ENCODE peak calls at places on chromosomes 13 and 19, in ten cellular contexts. V, L, X, N, G, F, I, B, U and C are unnamed samples.
A peak's percentile ranks its signal among the peaks of the same experiment; 100 is the strongest.

GRCh38 chr19:36245210-36246005 is 30.5 kb downstream of the ZNF146 start:
- DNase-seq in V (no peak), F (no peak), I (no peak), U (peak; percentile 44), L (no peak), N (no peak), G (no peak), X (no peak), B (no peak), C (no peak)

GRCh38 chr19:33498391-33499000 is 23.1 kb downstream of the PEPD start:
- DNase-seq in B (peak; percentile 42), U (no peak), V (no peak), I (no peak), X (peak; percentile 59), F (no peak), G (no peak), N (no peak), L (no peak), C (no peak)

GRCh38 chr13:106521101-106521799 is 14.2 kb downstream of the EFNB2 start:
- DNase-seq in F (no peak), X (no peak), G (no peak), I (no peak), U (no peak), L (no peak), B (no peak), V (no peak), N (peak; percentile 75), C (no peak)

GRCh38 chr13:24693862-24694471 is 13.8 kb downstream of the ATP12A start:
- DNase-seq in U (peak; percentile 61), G (no peak), I (peak; percentile 26), F (peak; percentile 79), V (no peak), B (no peak), L (peak; percentile 46), X (no peak), N (peak; percentile 77), C (peak; percentile 68)

GRCh38 chr13:29196409-29197074 is 376.4 kb downstream of the MTUS2 start:
- DNase-seq in B (no peak), U (no peak), L (no peak), X (no peak), F (no peak), V (no peak), G (no peak), N (no peak), I (no peak), C (no peak)

GRCh38 chr19:2230029-2230531 is 6.0 kb downstream of the PLEKHJ1 start:
- DNase-seq in B (no peak), X (no peak), U (no peak), N (no peak), V (no peak), L (no peak), G (no peak), F (no peak), I (no peak), C (no peak)

GRCh38 chr19:12555456-12555930 is 4.2 kb upstream of the ZNF564 start:
- DNase-seq in L (no peak), N (no peak), B (no peak), U (no peak), F (no peak), V (no peak), I (no peak), G (no peak), X (peak; percentile 77), C (no peak)

GRCh38 chr19:35260694-35261304 is 8.0 kb upstream of the USF2 start:
- DNase-seq in U (no peak), G (peak; percentile 12), V (no peak), N (no peak), L (no peak), B (peak; percentile 35), F (no peak), X (peak; percentile 55), I (no peak), C (no peak)

GRCh38 chr13:24348797-24349515 is 39.6 kb downstream of the C1QTNF9 start:
- DNase-seq in U (no peak), F (peak; percentile 26), B (no peak), I (no peak), L (no peak), X (no peak), V (no peak), G (no peak), N (peak; percentile 83), C (no peak)

GRCh38 chr13:103055166-103055565 is 11.1 kb downstream of the SLC10A2 start:
- DNase-seq in G (no peak), B (no peak), N (no peak), U (no peak), I (no peak), X (no peak), L (no peak), V (no peak), F (no peak), C (no peak)

GRCh38 chr13:26348966-26349365 is 95.0 kb downstream of the CDK8 start:
- DNase-seq in I (no peak), N (no peak), F (peak; percentile 16), X (no peak), G (no peak), B (no peak), L (no peak), U (no peak), V (no peak), C (no peak)

GRCh38 chr13:38849316-38849715 is 141.3 kb downstream of the STOML3 start:
- DNase-seq in I (no peak), V (no peak), F (no peak), N (peak; percentile 74), G (no peak), B (no peak), U (no peak), L (no peak), X (no peak), C (no peak)

GRCh38 chr13:22193070-22193469 is 522.2 kb downstream of the FGF9 start:
- DNase-seq in F (no peak), G (no peak), L (no peak), N (no peak), B (no peak), V (no peak), I (no peak), X (no peak), U (no peak), C (no peak)

GRCh38 chr19:48491793-48492123 is 19.9 kb downstream of the LMTK3 start:
- DNase-seq in N (no peak), X (peak; percentile 74), U (peak; percentile 72), F (no peak), L (no peak), V (no peak), G (no peak), I (no peak), B (no peak), C (no peak)

GRCh38 chr19:48588670-48589399 is 17.7 kb upstream of the SPACA4 start:
- DNase-seq in G (peak; percentile 76), V (peak; percentile 83), N (peak; percentile 99), U (peak; percentile 96), I (peak; percentile 74), B (peak; percentile 99), X (peak; percentile 98), L (peak; percentile 79), F (peak; percentile 96), C (peak; percentile 94)

GRCh38 chr19:33418461-33418860 is 45.0 kb downstream of the CEBPG start:
- DNase-seq in N (no peak), I (no peak), L (no peak), U (no peak), F (no peak), G (no peak), X (no peak), V (no peak), B (no peak), C (no peak)

GRCh38 chr13:74306496-74306895 is 172.3 kb upstream of the KLF12 start:
- DNase-seq in L (peak; percentile 37), B (no peak), U (no peak), G (no peak), I (peak; percentile 40), X (no peak), V (no peak), N (no peak), F (no peak), C (no peak)

GRCh38 chr13:47794963-47795362 is 206.1 kb downstream of the SUCLA2 start:
- DNase-seq in L (peak; percentile 11), G (no peak), U (no peak), F (no peak), N (no peak), V (no peak), I (no peak), X (no peak), B (no peak), C (no peak)
- TF ChIP-seq CTCF in L (peak; percentile 63), G (no peak), U (peak; percentile 33), F (peak; percentile 24), N (peak; percentile 56), V (no peak), I (peak; percentile 52), X (peak; percentile 13), B (peak; percentile 13), C (peak; percentile 56)

GRCh38 chr19:5131866-5132561 is 163.1 kb downstream of the KDM4B start:
- DNase-seq in B (no peak), G (peak; percentile 46), L (no peak), X (peak; percentile 89), V (no peak), U (no peak), I (peak; percentile 19), N (peak; percentile 70), F (peak; percentile 71), C (no peak)

GRCh38 chr19:5130371-5131030 is 161.6 kb downstream of the KDM4B start:
- DNase-seq in B (no peak), X (peak; percentile 90), V (no peak), G (no peak), U (no peak), F (no peak), L (no peak), I (no peak), N (no peak), C (no peak)

GRCh38 chr19:5132698-5133651 is 164.1 kb downstream of the KDM4B start:
- DNase-seq in U (no peak), G (no peak), F (no peak), L (no peak), X (no peak), V (no peak), I (no peak), N (no peak), B (no peak), C (no peak)

GRCh38 chr19:5129691-5130090 is 160.8 kb downstream of the KDM4B start:
- DNase-seq in B (no peak), N (no peak), V (no peak), I (no peak), X (no peak), G (no peak), L (no peak), F (no peak), U (no peak), C (no peak)

GRCh38 chr19:5131031-5131865 is 162.3 kb downstream of the KDM4B start:
- DNase-seq in U (no peak), N (no peak), L (no peak), V (no peak), I (no peak), F (peak; percentile 70), X (peak; percentile 94), B (no peak), G (no peak), C (no peak)
- TF ChIP-seq CTCF in U (no peak), N (no peak), L (no peak), V (no peak), I (no peak), F (no peak), X (peak; percentile 16), B (no peak), G (no peak), C (no peak)

GRCh38 chr19:50252111-50252886 is 48.9 kb downstream of the MYH14 start:
- DNase-seq in F (no peak), G (no peak), N (no peak), I (peak; percentile 3), U (peak; percentile 66), B (no peak), X (no peak), L (no peak), V (no peak), C (no peak)
- TF ChIP-seq CTCF in F (peak; percentile 29), G (peak; percentile 58), N (peak; percentile 31), I (peak; percentile 68), U (peak; percentile 60), B (peak; percentile 37), X (peak; percentile 49), L (peak; percentile 42), V (no peak), C (peak; percentile 49)

GRCh38 chr19:453606-454005 is 7.2 kb downstream of the SHC2 start:
- DNase-seq in X (no peak), G (no peak), F (no peak), V (no peak), U (no peak), B (no peak), I (no peak), L (no peak), N (no peak), C (no peak)
- TF ChIP-seq CTCF in X (no peak), G (no peak), F (no peak), V (no peak), U (no peak), B (no peak), I (no peak), L (no peak), N (no peak), C (no peak)